ENCODE peak calls at places on chromosomes 16 and 17, in ten cellular contexts. One of them, this sample, is unnamed.
A peak's percentile ranks its signal among the peaks of the same experiment; 100 is the strongest.

GRCh38 chr17:14926526-14927122 is 338.5 kb downstream of the PMP22 start:
- DNase-seq in GM12892: no peak
- DNase-seq in non-pigmented ciliary epithelial cell: no peak
- DNase-seq in SK-N-SH: peak; percentile 26
- DNase-seq in A549: peak; percentile 36
- DNase-seq in GM19239: peak; percentile 16
- DNase-seq in hepatic stellate cell: peak; percentile 13
- DNase-seq in EH: peak; percentile 78
- DNase-seq in fibroblast of mammary gland: peak; percentile 84
- DNase-seq in Right ventricle myocardium superior: no peak
- DNase-seq in this sample: peak; percentile 16

GRCh38 chr17:63039342-63039741 is 73.3 kb downstream of the TANC2 start:
- DNase-seq in fibroblast of mammary gland: peak; percentile 18
- DNase-seq in EH: no peak
- DNase-seq in hepatic stellate cell: no peak
- DNase-seq in GM12892: no peak
- DNase-seq in SK-N-SH: no peak
- DNase-seq in Right ventricle myocardium superior: no peak
- DNase-seq in non-pigmented ciliary epithelial cell: no peak
- DNase-seq in A549: no peak
- DNase-seq in GM19239: no peak
- DNase-seq in this sample: no peak

GRCh38 chr17:75098861-75099260 is 10.9 kb upstream of the ARMC7 start:
- DNase-seq in GM12892: no peak
- DNase-seq in non-pigmented ciliary epithelial cell: no peak
- DNase-seq in GM19239: no peak
- DNase-seq in Right ventricle myocardium superior: no peak
- DNase-seq in hepatic stellate cell: no peak
- DNase-seq in EH: no peak
- DNase-seq in A549: no peak
- DNase-seq in fibroblast of mammary gland: no peak
- DNase-seq in SK-N-SH: no peak
- DNase-seq in this sample: no peak

GRCh38 chr16:48126801-48127644 is 28.8 kb downstream of the ABCC12 start:
- DNase-seq in non-pigmented ciliary epithelial cell: peak; percentile 96
- DNase-seq in hepatic stellate cell: peak; percentile 85
- DNase-seq in SK-N-SH: no peak
- DNase-seq in GM12892: no peak
- DNase-seq in A549: peak; percentile 55
- DNase-seq in EH: peak; percentile 100
- DNase-seq in fibroblast of mammary gland: peak; percentile 98
- DNase-seq in Right ventricle myocardium superior: no peak
- DNase-seq in GM19239: no peak
- DNase-seq in this sample: no peak

GRCh38 chr16:23079683-23080221 is 69.5 kb downstream of the USP31 start:
- DNase-seq in hepatic stellate cell: no peak
- DNase-seq in GM19239: no peak
- DNase-seq in SK-N-SH: no peak
- DNase-seq in non-pigmented ciliary epithelial cell: no peak
- DNase-seq in Right ventricle myocardium superior: no peak
- DNase-seq in A549: no peak
- DNase-seq in fibroblast of mammary gland: no peak
- DNase-seq in EH: no peak
- DNase-seq in GM12892: no peak
- DNase-seq in this sample: no peak

GRCh38 chr16:10039220-10040096 is 142.8 kb downstream of the GRIN2A start:
- DNase-seq in fibroblast of mammary gland: peak; percentile 14
- DNase-seq in GM12892: peak; percentile 13
- DNase-seq in SK-N-SH: peak; percentile 77
- DNase-seq in Right ventricle myocardium superior: no peak
- DNase-seq in hepatic stellate cell: peak; percentile 23
- DNase-seq in EH: peak; percentile 15
- DNase-seq in non-pigmented ciliary epithelial cell: no peak
- DNase-seq in A549: peak; percentile 8
- DNase-seq in GM19239: peak; percentile 23
- DNase-seq in this sample: no peak

GRCh38 chr16:62644030-62644812 is 608.0 kb upstream of the CDH8 start:
- DNase-seq in non-pigmented ciliary epithelial cell: no peak
- DNase-seq in GM12892: no peak
- DNase-seq in SK-N-SH: no peak
- DNase-seq in fibroblast of mammary gland: no peak
- DNase-seq in A549: no peak
- DNase-seq in GM19239: no peak
- DNase-seq in hepatic stellate cell: no peak
- DNase-seq in EH: no peak
- DNase-seq in Right ventricle myocardium superior: peak; percentile 24
- DNase-seq in this sample: no peak

GRCh38 chr17:71995570-71995969 is 125.2 kb upstream of the SOX9 start:
- DNase-seq in GM12892: no peak
- DNase-seq in fibroblast of mammary gland: peak; percentile 34
- DNase-seq in Right ventricle myocardium superior: no peak
- DNase-seq in A549: no peak
- DNase-seq in GM19239: no peak
- DNase-seq in EH: no peak
- DNase-seq in non-pigmented ciliary epithelial cell: no peak
- DNase-seq in SK-N-SH: no peak
- DNase-seq in hepatic stellate cell: no peak
- DNase-seq in this sample: no peak

GRCh38 chr17:31684901-31685300 is 174.1 kb downstream of the COPRS start:
- DNase-seq in Right ventricle myocardium superior: no peak
- DNase-seq in GM12892: no peak
- DNase-seq in GM19239: no peak
- DNase-seq in EH: no peak
- DNase-seq in hepatic stellate cell: no peak
- DNase-seq in SK-N-SH: no peak
- DNase-seq in non-pigmented ciliary epithelial cell: no peak
- DNase-seq in fibroblast of mammary gland: no peak
- DNase-seq in A549: no peak
- DNase-seq in this sample: no peak

GRCh38 chr16:59210955-59211541 is 476.9 kb upstream of the GOT2 start:
- DNase-seq in SK-N-SH: no peak
- DNase-seq in non-pigmented ciliary epithelial cell: peak; percentile 89
- DNase-seq in EH: peak; percentile 79
- DNase-seq in fibroblast of mammary gland: peak; percentile 21
- DNase-seq in GM12892: no peak
- DNase-seq in hepatic stellate cell: no peak
- DNase-seq in Right ventricle myocardium superior: no peak
- DNase-seq in A549: peak; percentile 27
- DNase-seq in GM19239: no peak
- DNase-seq in this sample: no peak

GRCh38 chr17:77746901-77747620 is 211.4 kb upstream of the TNRC6C start:
- DNase-seq in GM19239: no peak
- DNase-seq in non-pigmented ciliary epithelial cell: no peak
- DNase-seq in Right ventricle myocardium superior: no peak
- DNase-seq in EH: no peak
- DNase-seq in fibroblast of mammary gland: no peak
- DNase-seq in GM12892: no peak
- DNase-seq in A549: no peak
- DNase-seq in hepatic stellate cell: no peak
- DNase-seq in SK-N-SH: no peak
- DNase-seq in this sample: no peak

GRCh38 chr16:68257906-68258800 is 6.2 kb upstream of the SLC7A6 start:
- DNase-seq in Right ventricle myocardium superior: peak; percentile 53
- DNase-seq in A549: no peak
- DNase-seq in GM19239: no peak
- DNase-seq in EH: peak; percentile 84
- DNase-seq in SK-N-SH: no peak
- DNase-seq in GM12892: no peak
- DNase-seq in fibroblast of mammary gland: peak; percentile 45
- DNase-seq in non-pigmented ciliary epithelial cell: no peak
- DNase-seq in hepatic stellate cell: no peak
- DNase-seq in this sample: no peak

GRCh38 chr17:66292351-66292750 is 10.1 kb upstream of the PRKCA start:
- DNase-seq in fibroblast of mammary gland: no peak
- DNase-seq in SK-N-SH: no peak
- DNase-seq in non-pigmented ciliary epithelial cell: no peak
- DNase-seq in GM19239: no peak
- DNase-seq in A549: no peak
- DNase-seq in EH: no peak
- DNase-seq in GM12892: no peak
- DNase-seq in Right ventricle myocardium superior: no peak
- DNase-seq in hepatic stellate cell: no peak
- DNase-seq in this sample: no peak

GRCh38 chr16:22313141-22313781 is 16.1 kb downstream of the POLR3E start:
- DNase-seq in Right ventricle myocardium superior: no peak
- DNase-seq in A549: no peak
- DNase-seq in GM19239: no peak
- DNase-seq in fibroblast of mammary gland: no peak
- DNase-seq in GM12892: no peak
- DNase-seq in SK-N-SH: no peak
- DNase-seq in hepatic stellate cell: no peak
- DNase-seq in EH: no peak
- DNase-seq in non-pigmented ciliary epithelial cell: no peak
- DNase-seq in this sample: no peak

GRCh38 chr17:39237586-39237985 is 11.8 kb upstream of the STAC2 start:
- DNase-seq in hepatic stellate cell: no peak
- DNase-seq in EH: no peak
- DNase-seq in SK-N-SH: no peak
- DNase-seq in Right ventricle myocardium superior: no peak
- DNase-seq in GM12892: no peak
- DNase-seq in GM19239: no peak
- DNase-seq in fibroblast of mammary gland: no peak
- DNase-seq in non-pigmented ciliary epithelial cell: no peak
- DNase-seq in A549: no peak
- DNase-seq in this sample: no peak

GRCh38 chr16:86061318-86061695 is 162.3 kb downstream of the IRF8 start:
- DNase-seq in fibroblast of mammary gland: no peak
- DNase-seq in GM12892: no peak
- DNase-seq in non-pigmented ciliary epithelial cell: no peak
- DNase-seq in hepatic stellate cell: no peak
- DNase-seq in EH: no peak
- DNase-seq in A549: no peak
- DNase-seq in GM19239: no peak
- DNase-seq in Right ventricle myocardium superior: no peak
- DNase-seq in SK-N-SH: no peak
- DNase-seq in this sample: no peak

GRCh38 chr16:22402191-22402590 is 27.8 kb upstream of the CDR2 start:
- DNase-seq in non-pigmented ciliary epithelial cell: no peak
- DNase-seq in EH: peak; percentile 67
- DNase-seq in A549: no peak
- DNase-seq in fibroblast of mammary gland: no peak
- DNase-seq in SK-N-SH: no peak
- DNase-seq in GM19239: no peak
- DNase-seq in GM12892: no peak
- DNase-seq in hepatic stellate cell: no peak
- DNase-seq in Right ventricle myocardium superior: no peak
- DNase-seq in this sample: no peak

GRCh38 chr17:44354582-44355309 is 8.9 kb downstream of the FAM171A2 start:
- DNase-seq in EH: no peak
- DNase-seq in hepatic stellate cell: no peak
- DNase-seq in fibroblast of mammary gland: no peak
- DNase-seq in SK-N-SH: no peak
- DNase-seq in Right ventricle myocardium superior: peak; percentile 68
- DNase-seq in non-pigmented ciliary epithelial cell: no peak
- DNase-seq in GM19239: peak; percentile 90
- DNase-seq in A549: no peak
- DNase-seq in GM12892: no peak
- DNase-seq in this sample: peak; percentile 24

GRCh38 chr16:78200623-78201096 is 101.2 kb downstream of the WWOX start:
- DNase-seq in A549: no peak
- DNase-seq in Right ventricle myocardium superior: no peak
- DNase-seq in hepatic stellate cell: no peak
- DNase-seq in fibroblast of mammary gland: no peak
- DNase-seq in non-pigmented ciliary epithelial cell: no peak
- DNase-seq in EH: no peak
- DNase-seq in GM12892: no peak
- DNase-seq in SK-N-SH: no peak
- DNase-seq in GM19239: no peak
- DNase-seq in this sample: no peak

GRCh38 chr17:64774888-64775600 is 112.9 kb upstream of the SMURF2 start:
- DNase-seq in A549: no peak
- DNase-seq in non-pigmented ciliary epithelial cell: no peak
- DNase-seq in GM12892: no peak
- DNase-seq in Right ventricle myocardium superior: no peak
- DNase-seq in EH: no peak
- DNase-seq in GM19239: no peak
- DNase-seq in fibroblast of mammary gland: no peak
- DNase-seq in SK-N-SH: no peak
- DNase-seq in hepatic stellate cell: no peak
- DNase-seq in this sample: no peak

GRCh38 chr17:62380253-62380652 is at the start of gene EFCAB3:
- DNase-seq in GM12892: no peak
- DNase-seq in non-pigmented ciliary epithelial cell: no peak
- DNase-seq in Right ventricle myocardium superior: no peak
- DNase-seq in A549: no peak
- DNase-seq in EH: no peak
- DNase-seq in hepatic stellate cell: no peak
- DNase-seq in SK-N-SH: no peak
- DNase-seq in fibroblast of mammary gland: no peak
- DNase-seq in GM19239: no peak
- DNase-seq in this sample: no peak

GRCh38 chr16:53053967-53054669 is 673 bp upstream of the CHD9 start:
- DNase-seq in Right ventricle myocardium superior: peak; percentile 78
- DNase-seq in hepatic stellate cell: no peak
- DNase-seq in SK-N-SH: peak; percentile 50
- DNase-seq in GM12892: no peak
- DNase-seq in fibroblast of mammary gland: peak; percentile 39
- DNase-seq in non-pigmented ciliary epithelial cell: no peak
- DNase-seq in A549: no peak
- DNase-seq in EH: no peak
- DNase-seq in GM19239: no peak
- DNase-seq in this sample: no peak

GRCh38 chr16:64864232-64864803 is 257.5 kb downstream of the CDH11 start:
- DNase-seq in fibroblast of mammary gland: peak; percentile 96
- DNase-seq in A549: no peak
- DNase-seq in GM19239: no peak
- DNase-seq in SK-N-SH: no peak
- DNase-seq in non-pigmented ciliary epithelial cell: peak; percentile 95
- DNase-seq in GM12892: no peak
- DNase-seq in Right ventricle myocardium superior: no peak
- DNase-seq in EH: peak; percentile 98
- DNase-seq in hepatic stellate cell: peak; percentile 51
- DNase-seq in this sample: no peak

GRCh38 chr17:50268040-50268439 is 6.2 kb upstream of the TMEM92 start:
- DNase-seq in EH: no peak
- DNase-seq in hepatic stellate cell: no peak
- DNase-seq in GM12892: no peak
- DNase-seq in Right ventricle myocardium superior: no peak
- DNase-seq in A549: no peak
- DNase-seq in SK-N-SH: no peak
- DNase-seq in fibroblast of mammary gland: no peak
- DNase-seq in GM19239: no peak
- DNase-seq in non-pigmented ciliary epithelial cell: no peak
- DNase-seq in this sample: no peak

GRCh38 chr17:72476134-72476533 is 355.3 kb downstream of the SOX9 start:
- DNase-seq in A549: no peak
- DNase-seq in SK-N-SH: no peak
- DNase-seq in EH: no peak
- DNase-seq in Right ventricle myocardium superior: no peak
- DNase-seq in hepatic stellate cell: no peak
- DNase-seq in fibroblast of mammary gland: no peak
- DNase-seq in GM12892: no peak
- DNase-seq in non-pigmented ciliary epithelial cell: no peak
- DNase-seq in GM19239: no peak
- DNase-seq in this sample: no peak

GRCh38 chr16:66481943-66482390 is 54.9 kb downstream of the BEAN1 start:
- DNase-seq in fibroblast of mammary gland: no peak
- DNase-seq in GM12892: no peak
- DNase-seq in A549: no peak
- DNase-seq in non-pigmented ciliary epithelial cell: no peak
- DNase-seq in EH: no peak
- DNase-seq in hepatic stellate cell: no peak
- DNase-seq in Right ventricle myocardium superior: no peak
- DNase-seq in SK-N-SH: no peak
- DNase-seq in GM19239: no peak
- DNase-seq in this sample: no peak

GRCh38 chr17:31488982-31489294 is 97.5 kb downstream of the RAB11FIP4 start:
- DNase-seq in SK-N-SH: no peak
- DNase-seq in A549: no peak
- DNase-seq in fibroblast of mammary gland: no peak
- DNase-seq in non-pigmented ciliary epithelial cell: no peak
- DNase-seq in GM12892: no peak
- DNase-seq in GM19239: no peak
- DNase-seq in hepatic stellate cell: no peak
- DNase-seq in EH: no peak
- DNase-seq in Right ventricle myocardium superior: no peak
- DNase-seq in this sample: no peak

GRCh38 chr17:76327689-76328088 is 19.6 kb upstream of the QRICH2 start:
- DNase-seq in EH: no peak
- DNase-seq in GM12892: no peak
- DNase-seq in fibroblast of mammary gland: no peak
- DNase-seq in hepatic stellate cell: no peak
- DNase-seq in GM19239: no peak
- DNase-seq in A549: no peak
- DNase-seq in Right ventricle myocardium superior: no peak
- DNase-seq in SK-N-SH: no peak
- DNase-seq in non-pigmented ciliary epithelial cell: no peak
- DNase-seq in this sample: no peak